ENCODE peak calls at places on chromosomes 11 and 22, in six cellular contexts. R, I, S, U, J and A are unnamed samples.

GRCh38 chr22:28231423-28231822 is 312.4 kb upstream of the PITPNB start:
- DNase-seq in R (no peak), I (no peak), S (no peak), U (no peak), J (no peak), A (no peak)

GRCh38 chr11:38461751-38462150 is 1863.7 kb upstream of the RAG2 start:
- DNase-seq in R (no peak), I (no peak), S (no peak), U (no peak), J (no peak), A (no peak)

GRCh38 chr11:43578346-43579170 is 102.0 kb upstream of the HSD17B12 start:
- DNase-seq in R (no peak), I (no peak), S (no peak), U (peak; percentile 75), J (no peak), A (no peak)

GRCh38 chr22:37604074-37604473 is 4.6 kb upstream of the GGA1 start:
- DNase-seq in R (no peak), I (no peak), S (no peak), U (no peak), J (no peak), A (no peak)

GRCh38 chr11:34266090-34266912 is 91.5 kb downstream of the ABTB2 start:
- DNase-seq in R (no peak), I (peak; percentile 61), S (no peak), U (no peak), J (no peak), A (peak; percentile 15)

GRCh38 chr11:40405614-40406013 is 1053.8 kb downstream of the LRRC4C start:
- DNase-seq in R (no peak), I (peak; percentile 86), S (no peak), U (no peak), J (no peak), A (no peak)

GRCh38 chr22:26529345-26529744 is 17.1 kb upstream of the TFIP11 start:
- DNase-seq in R (no peak), I (peak; percentile 15), S (no peak), U (no peak), J (peak; percentile 61), A (no peak)

GRCh38 chr11:76208829-76209670 is 2.7 kb upstream of the WNT11 start:
- DNase-seq in R (peak; percentile 83), I (peak; percentile 28), S (peak; percentile 69), U (peak; percentile 89), J (peak; percentile 88), A (peak; percentile 84)